ENCODE peak calls at places on chromosome 5, in nine cellular contexts. Z is OCI-LY7, G is mammary epithelial cell, F is astrocyte, W is IMR-90, I is PC-9, Q is HepG2, D is GM23248, B is HCT116. H is an unnamed sample.

GRCh38 chr5:111997308-111998159 is 240.5 kb upstream of the NREP start:
- DNase-seq in Z (no peak), G (peak; percentile 99), F (peak; percentile 100), W (peak; percentile 100), I (no peak), Q (no peak), D (peak; percentile 100), B (peak; percentile 13), H (no peak)

GRCh38 chr5:145775893-145776444 is 59.2 kb downstream of the PRELID2 start:
- DNase-seq in Z (no peak), G (peak; percentile 88), F (peak; percentile 86), W (peak; percentile 91), I (peak; percentile 82), Q (peak; percentile 83), D (peak; percentile 92), B (peak; percentile 47), H (no peak)

GRCh38 chr5:131589510-131590348 is 45.3 kb downstream of the RAPGEF6 start:
- DNase-seq in Z (peak; percentile 71), G (peak; percentile 10), F (peak; percentile 50), W (peak; percentile 74), I (no peak), Q (peak; percentile 60), D (peak; percentile 63), B (peak; percentile 34), H (peak; percentile 45)

GRCh38 chr5:167602077-167602476 is 689.4 kb upstream of the WWC1 start:
- DNase-seq in Z (no peak), G (no peak), F (peak; percentile 41), W (no peak), I (no peak), Q (no peak), D (peak; percentile 54), B (no peak), H (no peak)

GRCh38 chr5:143350790-143351603 is 52.5 kb downstream of the NR3C1 start:
- DNase-seq in Z (no peak), G (peak; percentile 79), F (peak; percentile 91), W (peak; percentile 95), I (no peak), Q (no peak), D (peak; percentile 89), B (peak; percentile 27), H (no peak)

GRCh38 chr5:88930336-88930735 is 47.4 kb upstream of the MEF2C start:
- DNase-seq in Z (no peak), G (no peak), F (peak; percentile 20), W (no peak), I (no peak), Q (no peak), D (no peak), B (no peak), H (no peak)

GRCh38 chr5:17445185-17445584 is 52.8 kb upstream of the TAF11L2 start:
- DNase-seq in Z (no peak), G (no peak), F (no peak), W (no peak), I (no peak), Q (no peak), D (no peak), B (no peak), H (no peak)

GRCh38 chr5:57692582-57693487 is 210.2 kb upstream of the ACTBL2 start:
- DNase-seq in Z (no peak), G (peak; percentile 98), F (peak; percentile 93), W (peak; percentile 94), I (peak; percentile 86), Q (peak; percentile 92), D (peak; percentile 97), B (peak; percentile 94), H (no peak)

GRCh38 chr5:65264420-65264819 is 217.3 kb downstream of the ADAMTS6 start:
- DNase-seq in Z (no peak), G (no peak), F (no peak), W (no peak), I (no peak), Q (no peak), D (no peak), B (no peak), H (no peak)

GRCh38 chr5:138252944-138253343 is 21.5 kb downstream of the GFRA3 start:
- DNase-seq in Z (no peak), G (no peak), F (no peak), W (no peak), I (no peak), Q (no peak), D (no peak), B (no peak), H (no peak)

GRCh38 chr5:38755171-38755570 is 90.6 kb upstream of the OSMR start:
- DNase-seq in Z (no peak), G (peak; percentile 1), F (peak; percentile 75), W (peak; percentile 68), I (no peak), Q (no peak), D (peak; percentile 85), B (no peak), H (no peak)

GRCh38 chr5:168270446-168270845 is 21.0 kb upstream of the WWC1 start:
- DNase-seq in Z (no peak), G (no peak), F (peak; percentile 57), W (peak; percentile 62), I (peak; percentile 90), Q (no peak), D (no peak), B (no peak), H (no peak)

GRCh38 chr5:138605254-138605972 is 30.2 kb upstream of the HSPA9 start:
- DNase-seq in Z (peak; percentile 2), G (no peak), F (no peak), W (no peak), I (no peak), Q (no peak), D (no peak), B (no peak), H (no peak)

GRCh38 chr5:90809695-90810094 is 251.1 kb downstream of the ADGRV1 start:
- DNase-seq in Z (no peak), G (no peak), F (no peak), W (no peak), I (no peak), Q (no peak), D (no peak), B (no peak), H (no peak)

GRCh38 chr5:6197427-6197826 is 180.9 kb downstream of the MED10 start:
- DNase-seq in Z (peak; percentile 56), G (no peak), F (no peak), W (no peak), I (no peak), Q (no peak), D (no peak), B (no peak), H (no peak)

GRCh38 chr5:180469866-180470265 is 24.3 kb upstream of the CNOT6 start:
- DNase-seq in Z (no peak), G (no peak), F (no peak), W (no peak), I (no peak), Q (no peak), D (no peak), B (no peak), H (no peak)

GRCh38 chr5:120368923-120369715 is 95.0 kb upstream of the PRR16 start:
- DNase-seq in Z (no peak), G (peak; percentile 91), F (no peak), W (no peak), I (peak; percentile 53), Q (peak; percentile 3), D (no peak), B (no peak), H (peak; percentile 31)

GRCh38 chr5:14809369-14810144 is 62.0 kb downstream of the ANKH start:
- DNase-seq in Z (peak; percentile 87), G (peak; percentile 91), F (peak; percentile 92), W (peak; percentile 93), I (peak; percentile 69), Q (peak; percentile 65), D (peak; percentile 97), B (peak; percentile 79), H (peak; percentile 86)

GRCh38 chr5:172833372-172833690 is 720 bp upstream of the ERGIC1 start:
- DNase-seq in Z (no peak), G (no peak), F (no peak), W (no peak), I (no peak), Q (no peak), D (no peak), B (no peak), H (no peak)
- H3K27ac ChIP-seq in Z (no peak overlapping the region), G (no peak overlapping the region), F (peak overlapping the region; percentile 76), W (peak overlapping the region; percentile 93), I (no peak overlapping the region), Q (peak overlapping the region; percentile 90), D (peak overlapping the region; percentile 97), B (no peak overlapping the region), H (peak overlapping the region; percentile 4)

DNA sequence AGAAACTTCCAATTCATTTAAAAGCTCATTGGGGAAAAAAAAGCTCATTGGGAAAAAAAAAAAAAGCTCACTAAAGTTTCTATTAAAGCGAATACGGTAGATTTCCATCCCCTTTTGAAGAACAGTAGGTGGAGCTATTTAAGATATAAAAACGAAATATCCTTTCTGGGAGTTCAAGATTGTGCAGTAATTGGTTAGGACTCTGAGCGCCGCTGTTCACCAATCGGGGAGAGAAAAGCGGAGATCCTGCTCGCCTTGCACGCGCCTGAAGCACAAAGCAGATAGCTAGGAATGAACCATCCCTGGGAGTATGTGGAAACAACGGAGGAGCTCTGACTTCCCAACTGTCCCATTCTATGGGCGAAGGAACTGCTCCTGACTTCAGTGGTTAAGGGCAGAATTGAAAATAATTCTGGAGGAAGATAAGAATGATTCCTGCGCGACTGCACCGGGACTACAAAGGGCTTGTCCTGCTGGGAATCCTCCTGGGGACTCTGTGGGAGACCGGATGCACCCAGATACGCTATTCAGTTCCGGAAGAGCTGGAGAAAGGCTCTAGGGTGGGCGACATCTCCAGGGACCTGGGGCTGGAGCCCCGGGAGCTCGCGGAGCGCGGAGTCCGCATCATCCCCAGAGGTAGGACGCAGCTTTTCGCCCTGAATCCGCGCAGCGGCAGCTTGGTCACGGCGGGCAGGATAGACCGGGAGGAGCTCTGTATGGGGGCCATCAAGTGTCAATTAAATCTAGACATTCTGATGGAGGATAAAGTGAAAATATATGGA is at the start of gene PCDHGA12:
- DNase-seq in Z (peak; percentile 76), G (peak; percentile 82), F (peak; percentile 77), W (peak; percentile 87), I (no peak), Q (peak; percentile 24), D (peak; percentile 92), B (no peak), H (no peak)
- H3K9me3 ChIP-seq in Z (no peaks in the 10 kb centered on the region), G (peaks cover 44% of the 10 kb centered on the region), F (peaks cover 45% of the 10 kb centered on the region), W (peaks cover 41% of the 10 kb centered on the region), I (peaks cover 3% of the 10 kb centered on the region), Q (peaks cover 19% of the 10 kb centered on the region), D (no peaks in the 10 kb centered on the region), B (peaks cover 8% of the 10 kb centered on the region), H (no peaks in the 10 kb centered on the region)

DNA sequence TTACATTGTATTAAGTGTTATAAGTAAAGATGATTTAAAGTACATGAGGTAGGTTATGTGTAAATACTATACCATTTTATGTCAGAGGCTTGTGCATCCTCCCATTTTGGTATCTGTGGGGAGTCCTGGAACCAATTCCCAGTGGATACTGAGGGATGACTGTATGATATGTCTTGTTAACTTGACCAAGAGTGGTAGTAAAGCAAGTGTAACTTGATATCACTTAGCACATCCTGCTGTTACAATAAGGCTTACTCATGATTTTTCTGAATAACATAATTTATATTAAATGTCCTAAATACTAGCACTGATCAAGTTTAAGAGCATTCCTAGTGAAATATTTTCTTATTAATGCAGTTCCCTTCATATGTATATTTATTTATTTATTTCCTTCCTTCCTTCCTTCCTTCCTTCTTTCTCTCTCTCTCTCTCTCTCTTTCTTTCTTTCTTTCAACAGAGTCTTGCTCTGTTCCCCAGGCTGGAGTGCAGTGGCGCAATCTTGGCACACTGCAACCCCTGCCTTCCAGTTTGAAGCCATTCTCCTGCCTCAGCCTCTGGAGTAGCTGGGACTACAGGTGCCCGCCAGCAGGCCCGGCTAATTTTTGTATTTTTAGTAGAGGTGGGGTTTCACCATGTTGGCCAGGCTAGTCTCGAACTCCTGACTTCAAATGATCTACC is 7.5 kb downstream of the NDFIP1 start:
- DNase-seq in Z (no peak), G (peak; percentile 55), F (peak; percentile 57), W (peak; percentile 79), I (peak; percentile 41), Q (no peak), D (peak; percentile 69), B (no peak), H (no peak)
- H4K20me1 ChIP-seq in Z (peaks cover 5% of the 10 kb centered on the region), G (no peaks in the 10 kb centered on the region), F (peaks cover 78% of the 10 kb centered on the region), W (peaks cover 81% of the 10 kb centered on the region), I (peaks cover 10% of the 10 kb centered on the region), Q (peaks cover 7% of the 10 kb centered on the region), D (peaks cover 41% of the 10 kb centered on the region), B (no peaks in the 10 kb centered on the region), H (peaks cover 43% of the 10 kb centered on the region)

GRCh38 chr5:55766408-55766807 is 28.5 kb downstream of the DDX4 start:
- DNase-seq in Z (no peak), G (no peak), F (no peak), W (no peak), I (no peak), Q (no peak), D (no peak), B (no peak), H (no peak)
- H3K27ac ChIP-seq in Z (no peak overlapping the region), G (no peak overlapping the region), F (no peak overlapping the region), W (no peak overlapping the region), I (no peak overlapping the region), Q (no peak overlapping the region), D (no peak overlapping the region), B (no peak overlapping the region), H (no peak overlapping the region)